ENCODE peak calls at places on chromosomes 12 and 14, in six cellular contexts. R, F, C, U, D and T are unnamed samples.

GRCh38 chr12:26845057-26845666 is 12.2 kb upstream of the ITPR2 start:
- DNase-seq in R (peak; percentile 57), F (peak; percentile 66), C (peak; percentile 72), U (peak; percentile 58), D (peak; percentile 58), T (peak; percentile 17)

GRCh38 chr12:6548556-6549378 is 7.1 kb downstream of the IFFO1 start:
- DNase-seq in R (peak; percentile 91), F (no peak), C (no peak), U (no peak), D (no peak), T (peak; percentile 77)

GRCh38 chr12:109786799-109787198 is 46.4 kb downstream of the TRPV4 start:
- DNase-seq in R (no peak), F (no peak), C (no peak), U (no peak), D (no peak), T (no peak)

GRCh38 chr14:54253195-54253947 is 143.4 kb upstream of the CDKN3 start:
- DNase-seq in R (peak; percentile 94), F (peak; percentile 14), C (no peak), U (peak; percentile 79), D (no peak), T (peak; percentile 86)

GRCh38 chr14:105292810-105293711 is 7.7 kb downstream of the BRF1 start:
- DNase-seq in R (no peak), F (no peak), C (no peak), U (no peak), D (no peak), T (no peak)

GRCh38 chr14:88554458-88555286 is at the start of gene PTPN21:
- DNase-seq in R (peak; percentile 56), F (peak; percentile 77), C (peak; percentile 74), U (peak; percentile 42), D (peak; percentile 86), T (peak; percentile 51)

GRCh38 chr14:104286496-104286895 is 148.1 kb downstream of the KIF26A start:
- DNase-seq in R (no peak), F (no peak), C (no peak), U (no peak), D (no peak), T (no peak)

GRCh38 chr14:99791476-99792283 is 1.5 kb upstream of the EML1 start:
- DNase-seq in R (no peak), F (no peak), C (no peak), U (no peak), D (no peak), T (no peak)

GRCh38 chr14:52551205-52551604 is 1.1 kb downstream of the TXNDC16 start:
- DNase-seq in R (no peak), F (no peak), C (no peak), U (no peak), D (no peak), T (no peak)

GRCh38 chr12:123808167-123808566 is 46.1 kb downstream of the DNAH10 start:
- DNase-seq in R (peak; percentile 15), F (peak; percentile 42), C (peak; percentile 24), U (peak; percentile 25), D (peak; percentile 9), T (no peak)

GRCh38 chr14:21383848-21384493 is at the start of gene SUPT16H:
- DNase-seq in R (peak; percentile 93), F (peak; percentile 93), C (peak; percentile 92), U (peak; percentile 94), D (peak; percentile 97), T (peak; percentile 96)
- TF ChIP-seq CTCF in R (no peak), F (no peak), C (no peak), U (no peak), D (no peak), T (no peak)

DNA sequence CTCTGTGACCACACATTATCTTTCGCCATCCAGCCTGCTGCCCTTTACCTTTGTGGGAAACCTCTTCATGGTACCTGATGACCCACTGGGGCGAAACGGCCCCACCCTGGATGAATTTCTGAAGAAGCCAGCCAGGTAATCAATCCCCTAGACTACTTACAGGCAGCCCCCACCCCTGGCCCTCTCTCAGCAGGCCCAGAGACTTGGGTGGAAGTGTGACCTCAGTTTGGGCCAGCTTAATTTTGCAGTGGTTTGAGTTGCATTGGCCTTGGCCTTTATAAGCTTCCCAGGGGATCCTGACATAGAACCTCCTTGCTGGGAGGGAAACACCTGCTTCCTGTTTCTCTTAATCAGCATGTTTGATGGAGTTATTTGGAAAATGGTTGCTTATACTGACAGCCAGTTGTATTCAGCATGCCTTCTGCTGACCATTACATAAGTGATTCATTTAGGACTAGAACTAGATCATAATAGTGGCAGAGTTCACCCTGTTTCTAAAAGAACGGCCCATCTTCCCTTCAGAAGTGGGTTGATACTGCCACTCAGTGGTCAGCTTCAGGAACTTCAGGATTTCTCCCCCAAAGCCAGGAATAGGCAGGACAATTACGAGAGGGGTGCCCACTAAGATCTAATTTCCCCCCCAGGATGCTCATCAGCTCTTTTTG is 6.1 kb downstream of the SDR39U1 start:
- DNase-seq in R (peak; percentile 92), F (peak; percentile 41), C (peak; percentile 52), U (peak; percentile 43), D (peak; percentile 62), T (peak; percentile 76)
- TF ChIP-seq CTCF in R (peak; percentile 85), F (peak; percentile 40), C (peak; percentile 74), U (peak; percentile 81), D (peak; percentile 74), T (peak; percentile 86)

GRCh38 chr12:9872743-9873142 is 3.6 kb upstream of the CLEC2B start:
- DNase-seq in R (no peak), F (no peak), C (no peak), U (no peak), D (peak; percentile 31), T (no peak)
- TF ChIP-seq CTCF in R (no peak), F (no peak), C (no peak), U (no peak), D (no peak), T (no peak)

GRCh38 chr12:14366211-14366762 is 805 bp downstream of the ATF7IP start:
- DNase-seq in R (peak; percentile 48), F (no peak), C (no peak), U (no peak), D (peak; percentile 31), T (peak; percentile 41)
- TF ChIP-seq CTCF in R (peak; percentile 19), F (no peak), C (peak; percentile 39), U (no peak), D (peak; percentile 21), T (peak; percentile 69)

GRCh38 chr14:93536945-93537344 is 106.2 kb downstream of the UNC79 start:
- DNase-seq in R (peak; percentile 31), F (peak; percentile 11), C (peak; percentile 34), U (no peak), D (peak; percentile 40), T (no peak)
- TF ChIP-seq CTCF in R (peak; percentile 25), F (no peak), C (no peak), U (no peak), D (no peak), T (peak; percentile 16)

GRCh38 chr14:102086972-102087761 is at the start of gene HSP90AA1:
- DNase-seq in R (peak; percentile 85), F (peak; percentile 96), C (peak; percentile 99), U (peak; percentile 88), D (peak; percentile 96), T (peak; percentile 90)
- TF ChIP-seq CTCF in R (no peak), F (no peak), C (no peak), U (no peak), D (peak; percentile 9), T (peak; percentile 40)

DNA sequence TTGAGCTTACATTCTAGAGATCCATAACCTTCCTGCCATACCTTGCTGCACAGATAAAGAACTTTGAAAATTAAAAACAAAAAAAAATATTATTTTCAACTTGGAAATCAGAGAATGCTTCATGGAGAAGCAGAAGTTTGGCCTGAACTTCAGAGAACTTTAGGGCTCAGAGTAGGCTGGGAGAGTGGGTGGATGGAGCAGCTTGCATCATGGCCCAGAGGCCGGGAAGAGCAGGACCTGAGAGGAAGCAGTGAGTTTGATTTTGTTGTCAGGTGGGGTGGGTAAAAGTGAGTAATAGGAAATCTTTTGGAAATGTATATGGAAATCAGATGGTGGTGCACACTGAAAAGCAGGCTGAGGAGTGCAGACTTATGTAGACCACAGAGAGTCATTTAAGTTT is 228.5 kb upstream of the KRR1 start:
- DNase-seq in R (no peak), F (no peak), C (no peak), U (no peak), D (no peak), T (no peak)
- TF ChIP-seq CTCF in R (no peak), F (no peak), C (no peak), U (no peak), D (no peak), T (no peak)

GRCh38 chr12:20643822-20644221 is 51.3 kb upstream of the SLCO1C1 start:
- DNase-seq in R (no peak), F (no peak), C (no peak), U (no peak), D (no peak), T (no peak)

GRCh38 chr12:20641127-20641526 is 54.0 kb upstream of the SLCO1C1 start:
- DNase-seq in R (no peak), F (no peak), C (no peak), U (no peak), D (no peak), T (no peak)

GRCh38 chr12:20646239-20646827 is 48.8 kb upstream of the SLCO1C1 start:
- DNase-seq in R (peak; percentile 69), F (no peak), C (no peak), U (peak; percentile 43), D (peak; percentile 57), T (peak; percentile 53)
- TF ChIP-seq CTCF in R (peak; percentile 74), F (peak; percentile 50), C (peak; percentile 55), U (peak; percentile 61), D (peak; percentile 62), T (peak; percentile 83)

GRCh38 chr12:53450936-53451335 is 966 bp upstream of the PCBP2 start:
- DNase-seq in R (no peak), F (no peak), C (no peak), U (no peak), D (no peak), T (no peak)

GRCh38 chr12:53454710-53455109 is 2.8 kb downstream of the PCBP2 start:
- DNase-seq in R (no peak), F (no peak), C (no peak), U (no peak), D (no peak), T (no peak)

GRCh38 chr12:53451661-53452158 is at the start of gene PCBP2:
- DNase-seq in R (peak; percentile 99), F (peak; percentile 95), C (peak; percentile 95), U (peak; percentile 99), D (peak; percentile 99), T (peak; percentile 100)

GRCh38 chr12:53453953-53454640 is 2.2 kb downstream of the PCBP2 start:
- DNase-seq in R (peak; percentile 24), F (no peak), C (no peak), U (no peak), D (no peak), T (no peak)

DNA sequence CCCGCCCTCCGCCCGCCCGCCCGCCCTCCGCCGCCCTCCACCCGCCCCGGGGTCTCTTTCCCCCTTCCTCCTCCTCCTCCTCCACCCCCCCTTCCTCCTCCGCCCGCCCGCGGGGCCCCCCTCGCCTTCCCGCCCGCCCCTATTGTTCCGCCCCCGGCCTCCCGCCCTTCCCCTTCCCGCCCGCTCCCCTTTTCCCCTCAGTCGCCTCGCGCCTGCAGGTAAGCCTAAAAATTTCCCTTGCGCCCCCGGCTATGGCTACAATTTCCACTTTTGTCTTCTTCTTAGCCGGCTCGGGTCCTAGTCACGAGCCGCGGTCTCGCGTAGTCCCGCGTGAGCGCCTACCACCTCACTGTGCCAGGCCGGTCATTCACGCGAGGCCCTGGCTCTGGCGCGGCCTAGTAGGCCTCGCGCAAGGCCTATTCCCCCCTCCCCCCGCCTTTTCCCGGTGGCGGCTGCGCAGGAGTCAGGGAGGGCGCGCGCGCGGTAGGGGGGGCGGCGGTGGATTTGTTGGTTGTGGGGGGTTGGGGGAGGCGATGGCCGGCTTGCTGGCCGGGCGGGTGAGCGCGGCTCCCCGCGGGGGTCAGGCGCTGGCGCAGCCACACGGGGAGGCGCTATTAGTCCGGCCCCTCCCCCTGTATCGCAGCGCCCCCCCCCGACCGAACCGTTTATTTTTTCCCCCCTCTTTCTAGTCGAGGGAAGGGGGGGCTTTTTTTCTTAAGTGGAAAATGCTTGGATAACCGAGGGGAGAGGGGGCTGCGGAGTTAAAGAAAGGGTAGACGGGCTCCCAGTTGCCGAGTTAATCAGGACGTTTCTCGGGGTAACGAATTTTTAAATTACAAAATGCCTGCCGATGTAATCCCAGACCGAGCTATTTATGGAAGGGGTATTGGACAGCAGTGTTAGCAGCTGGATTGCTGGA is 516 bp downstream of the PCBP2 start:
- DNase-seq in R (peak; percentile 76), F (peak; percentile 79), C (peak; percentile 78), U (peak; percentile 83), D (peak; percentile 91), T (peak; percentile 73)
- TF ChIP-seq CTCF in R (no peak), F (peak; percentile 37), C (no peak), U (peak; percentile 24), D (peak; percentile 24), T (peak; percentile 77)